ENCODE peak calls at places on chromosomes 16 and 17, in six cellular contexts. G is colonic mucosa; C is mucosa of gallbladder; B is non-pigmented ciliary epithelial cell; P is activated T-cell treated with anti-CD3 and anti-CD28 coated beads, Interleukin-2, amount 50 U/mL, for 48 hours; V is stimulated activated naive CD8-positive, alpha-beta T cell treated with anti-CD3 and anti-CD28 coated beads, Interleukin-15, amount 100 ng/mL, for 72 hours. E is an unnamed sample.

GRCh38 chr16:9090101-9090959 is 1.1 kb upstream of the HAPSTR1 start:
- DNase-seq in C (peak), B (no peak), V (peak), P (peak), G (peak), E (no peak)

GRCh38 chr16:24685539-24686432 is 43.7 kb upstream of the TNRC6A start:
- DNase-seq in G (peak), V (no peak), P (no peak), B (peak), C (peak), E (no peak)

GRCh38 chr17:66952031-66952524 is 12.4 kb upstream of the CACNG4 start:
- DNase-seq in V (no peak), P (no peak), C (peak), G (no peak), B (peak), E (no peak)

GRCh38 chr16:53911506-53911905 is 207.6 kb downstream of the FTO start:
- DNase-seq in V (no peak), C (no peak), B (no peak), G (no peak), P (no peak), E (no peak)

GRCh38 chr17:74369221-74369620 is 1.9 kb downstream of the GPR142 start:
- DNase-seq in C (no peak), B (no peak), V (peak), P (peak), G (peak), E (no peak)

GRCh38 chr17:8518858-8519257 is 83.2 kb downstream of the NDEL1 start:
- DNase-seq in P (no peak), C (no peak), G (no peak), B (no peak), V (no peak), E (no peak)

GRCh38 chr17:68125471-68125870 is 89.9 kb downstream of the KPNA2 start:
- DNase-seq in V (no peak), G (no peak), B (no peak), P (no peak), C (no peak), E (peak)

GRCh38 chr17:82896071-82897000 is 56.5 kb upstream of the ZNF750 start:
- DNase-seq in G (no peak), P (no peak), C (no peak), V (no peak), B (no peak), E (no peak)

GRCh38 chr17:8740486-8740885 is 4.2 kb downstream of the CCDC42 start:
- DNase-seq in G (no peak), B (no peak), P (peak), V (peak), C (no peak), E (peak)

GRCh38 chr16:56525154-56525720 is 5.4 kb upstream of the BBS2 start:
- DNase-seq in V (no peak), B (no peak), P (no peak), C (no peak), G (no peak), E (no peak)

GRCh38 chr16:56606688-56607618 is 1.4 kb upstream of the MT2A start:
- DNase-seq in C (peak), P (no peak), B (peak), V (no peak), G (peak), E (no peak)

GRCh38 chr16:12467418-12468210 is 336.1 kb downstream of the CPPED1 start:
- DNase-seq in V (no peak), C (no peak), G (no peak), B (no peak), P (no peak), E (no peak)

GRCh38 chr17:9200699-9201359 is 179.5 kb downstream of the NTN1 start:
- DNase-seq in P (no peak), G (no peak), C (no peak), V (no peak), B (no peak), E (no peak)

GRCh38 chr16:77437859-77438258 is 3.0 kb upstream of the ADAMTS18 start:
- DNase-seq in V (no peak), C (no peak), P (no peak), B (no peak), G (no peak), E (no peak)

GRCh38 chr16:87860553-87861299 is 8.6 kb downstream of the SLC7A5 start:
- DNase-seq in V (no peak), P (no peak), B (no peak), G (no peak), C (no peak), E (no peak)

GRCh38 chr16:17365591-17366298 is 105.0 kb downstream of the XYLT1 start:
- DNase-seq in B (no peak), P (no peak), V (no peak), C (no peak), G (no peak), E (no peak)

GRCh38 chr16:30808163-30808562 is 21.2 kb upstream of the ZNF629 start:
- DNase-seq in P (no peak), B (no peak), C (no peak), G (no peak), V (no peak), E (no peak)

GRCh38 chr17:5901731-5902660 is 168.2 kb upstream of the WSCD1 start:
- DNase-seq in B (no peak), G (no peak), P (no peak), V (no peak), C (no peak), E (no peak)

GRCh38 chr16:81266680-81267095 is 28.2 kb downstream of the BCO1 start:
- DNase-seq in B (no peak), G (peak), P (peak), C (peak), V (no peak), E (peak)

GRCh38 chr17:58219007-58219788 is at the start of gene MKS1:
- DNase-seq in P (peak), G (peak), C (peak), V (peak), B (peak), E (peak)

GRCh38 chr16:69040144-69040909 is 65.1 kb upstream of the HAS3 start:
- DNase-seq in G (no peak), C (peak), P (no peak), V (no peak), B (no peak), E (peak)

GRCh38 chr17:29566473-29567361 is at the start of gene ABHD15:
- DNase-seq in P (peak), B (no peak), V (peak), C (peak), G (peak), E (no peak)

GRCh38 chr16:67530013-67530939 is 1.6 kb downstream of the RIPOR1 start:
- DNase-seq in P (no peak), G (peak), C (peak), V (no peak), B (no peak), E (no peak)

GRCh38 chr16:22092143-22092933 is at the start of gene VWA3A:
- DNase-seq in B (no peak), V (no peak), C (no peak), P (no peak), G (no peak), E (no peak)

GRCh38 chr16:21982108-21982507 is 18.8 kb downstream of the PDZD9 start:
- DNase-seq in C (no peak), G (no peak), P (no peak), B (no peak), V (no peak), E (peak)